ENCODE peak calls at places on chromosomes 1 and 21, in five cellular contexts. I is activated CD8-positive, alpha-beta memory T cell treated with anti-CD3 and anti-CD28 coated beads for 24 hours; L is CD8-positive, alpha-beta T cell; B is testis; S is cardiac muscle cell. X is an unnamed sample.
A peak's percentile ranks its signal among the peaks of the same experiment; 100 is the strongest.

GRCh38 chr1:14778882-14779594 is 180.6 kb downstream of the KAZN start:
- DNase-seq in L (no peak), S (peak; percentile 56), I (peak; percentile 61), B (peak; percentile 48), X (no peak)

GRCh38 chr1:153611024-153611352 is 1.9 kb downstream of the S100A16 start:
- DNase-seq in S (no peak), B (no peak), I (no peak), L (no peak), X (no peak)

GRCh38 chr1:37931148-37931492 is 15.7 kb downstream of the INPP5B start:
- DNase-seq in S (no peak), L (no peak), B (peak; percentile 23), I (no peak), X (no peak)

GRCh38 chr1:225660544-225660946 is 7.6 kb upstream of the ENAH start:
- DNase-seq in L (no peak), B (no peak), I (no peak), S (no peak), X (no peak)

GRCh38 chr1:32199717-32200072 is 700 bp upstream of the CCDC28B start:
- DNase-seq in B (peak; percentile 78), I (no peak), S (peak; percentile 34), L (no peak), X (no peak)

GRCh38 chr1:44788120-44788860 is at the start of gene BEST4:
- DNase-seq in I (no peak), S (no peak), B (no peak), L (no peak), X (no peak)

GRCh38 chr1:16191916-16192545 is 20.4 kb downstream of the ARHGEF19 start:
- DNase-seq in L (no peak), S (no peak), B (no peak), I (no peak), X (no peak)

GRCh38 chr21:36040389-36040788 is 19.9 kb downstream of the SETD4 start:
- DNase-seq in I (no peak), B (no peak), S (no peak), L (no peak), X (no peak)

GRCh38 chr1:201436461-201436860 is 14.9 kb upstream of the TNNI1 start:
- DNase-seq in B (peak; percentile 22), I (no peak), L (no peak), S (peak; percentile 65), X (no peak)

GRCh38 chr21:31282095-31282709 is 61.9 kb downstream of the TIAM1 start:
- DNase-seq in S (peak; percentile 38), I (no peak), L (no peak), B (peak; percentile 74), X (no peak)

GRCh38 chr1:218969021-218969420 is 204.7 kb upstream of the LYPLAL1 start:
- DNase-seq in S (no peak), I (no peak), B (no peak), L (no peak), X (no peak)

X was measured in stimulated activated naive B cell treated with anti-CD40 and anti-IgM and Interleukin-4, amounts not matched to agents 10 μg/mL and 1 μg/mL and 100 μg/mL, for 72 hours.